ENCODE peak calls at places on chromosomes 5 and 9, in ten cellular contexts. One of them, this sample, is unnamed.

GRCh38 chr9:95349109-95350038 is 31.9 kb upstream of the FANCC start:
- DNase-seq in tibial nerve: no peak
- DNase-seq in K562: no peak
- DNase-seq in transverse colon: no peak
- DNase-seq in A549: no peak
- DNase-seq in stomach: no peak
- DNase-seq in upper lobe of left lung: no peak
- DNase-seq in ovary: no peak
- DNase-seq in H1: no peak
- DNase-seq in sigmoid colon: no peak
- DNase-seq in this sample: peak; percentile 82

GRCh38 chr5:173868096-173868879 is 19.9 kb upstream of the CPEB4 start:
- DNase-seq in tibial nerve: no peak
- DNase-seq in K562: no peak
- DNase-seq in transverse colon: no peak
- DNase-seq in A549: no peak
- DNase-seq in stomach: peak; percentile 77
- DNase-seq in upper lobe of left lung: peak; percentile 56
- DNase-seq in ovary: no peak
- DNase-seq in H1: peak; percentile 17
- DNase-seq in sigmoid colon: no peak
- DNase-seq in this sample: no peak

GRCh38 chr5:1729641-1730486 is 69.8 kb downstream of the MRPL36 start:
- DNase-seq in tibial nerve: no peak
- DNase-seq in K562: no peak
- DNase-seq in transverse colon: no peak
- DNase-seq in A549: no peak
- DNase-seq in stomach: peak; percentile 17
- DNase-seq in upper lobe of left lung: peak; percentile 13
- DNase-seq in ovary: no peak
- DNase-seq in H1: no peak
- DNase-seq in sigmoid colon: peak; percentile 48
- DNase-seq in this sample: no peak

GRCh38 chr5:136811551-136811950 is 446.2 kb upstream of the TRPC7 start:
- DNase-seq in tibial nerve: no peak
- DNase-seq in K562: no peak
- DNase-seq in transverse colon: no peak
- DNase-seq in A549: no peak
- DNase-seq in stomach: no peak
- DNase-seq in upper lobe of left lung: no peak
- DNase-seq in ovary: no peak
- DNase-seq in H1: no peak
- DNase-seq in sigmoid colon: no peak
- DNase-seq in this sample: no peak

GRCh38 chr9:103037508-103038477 is 42.7 kb downstream of the CYLC2 start:
- DNase-seq in tibial nerve: no peak
- DNase-seq in K562: no peak
- DNase-seq in transverse colon: no peak
- DNase-seq in A549: no peak
- DNase-seq in stomach: no peak
- DNase-seq in upper lobe of left lung: no peak
- DNase-seq in ovary: no peak
- DNase-seq in H1: no peak
- DNase-seq in sigmoid colon: no peak
- DNase-seq in this sample: no peak

GRCh38 chr5:51832934-51833470 is 449.8 kb downstream of the ISL1 start:
- DNase-seq in tibial nerve: no peak
- DNase-seq in K562: no peak
- DNase-seq in transverse colon: no peak
- DNase-seq in A549: no peak
- DNase-seq in stomach: no peak
- DNase-seq in upper lobe of left lung: no peak
- DNase-seq in ovary: no peak
- DNase-seq in H1: no peak
- DNase-seq in sigmoid colon: no peak
- DNase-seq in this sample: no peak

GRCh38 chr9:92425578-92425977 is 1.3 kb upstream of the OMD start:
- DNase-seq in tibial nerve: no peak
- DNase-seq in K562: no peak
- DNase-seq in transverse colon: no peak
- DNase-seq in A549: no peak
- DNase-seq in stomach: no peak
- DNase-seq in upper lobe of left lung: no peak
- DNase-seq in ovary: no peak
- DNase-seq in H1: no peak
- DNase-seq in sigmoid colon: no peak
- DNase-seq in this sample: no peak

GRCh38 chr5:23994581-23995370 is 487.4 kb downstream of the PRDM9 start:
- DNase-seq in tibial nerve: no peak
- DNase-seq in K562: no peak
- DNase-seq in transverse colon: no peak
- DNase-seq in A549: no peak
- DNase-seq in stomach: no peak
- DNase-seq in upper lobe of left lung: no peak
- DNase-seq in ovary: no peak
- DNase-seq in H1: no peak
- DNase-seq in sigmoid colon: no peak
- DNase-seq in this sample: no peak

GRCh38 chr5:95068303-95068702 is 216.6 kb downstream of the MCTP1 start:
- DNase-seq in tibial nerve: no peak
- DNase-seq in K562: no peak
- DNase-seq in transverse colon: no peak
- DNase-seq in A549: no peak
- DNase-seq in stomach: no peak
- DNase-seq in upper lobe of left lung: no peak
- DNase-seq in ovary: no peak
- DNase-seq in H1: no peak
- DNase-seq in sigmoid colon: no peak
- DNase-seq in this sample: no peak

GRCh38 chr5:946720-947625 is 54.3 kb downstream of the TRIP13 start:
- DNase-seq in tibial nerve: no peak
- DNase-seq in K562: no peak
- DNase-seq in transverse colon: no peak
- DNase-seq in A549: no peak
- DNase-seq in stomach: no peak
- DNase-seq in upper lobe of left lung: no peak
- DNase-seq in ovary: no peak
- DNase-seq in H1: no peak
- DNase-seq in sigmoid colon: no peak
- DNase-seq in this sample: no peak

GRCh38 chr9:99167120-99167519 is 54.6 kb downstream of the ALG2 start:
- DNase-seq in tibial nerve: no peak
- DNase-seq in K562: peak; percentile 49
- DNase-seq in transverse colon: no peak
- DNase-seq in A549: no peak
- DNase-seq in stomach: no peak
- DNase-seq in upper lobe of left lung: no peak
- DNase-seq in ovary: no peak
- DNase-seq in H1: no peak
- DNase-seq in sigmoid colon: no peak
- DNase-seq in this sample: no peak

GRCh38 chr9:120416816-120417427 is 163.0 kb downstream of the CDK5RAP2 start:
- DNase-seq in tibial nerve: no peak
- DNase-seq in K562: no peak
- DNase-seq in transverse colon: no peak
- DNase-seq in A549: no peak
- DNase-seq in stomach: no peak
- DNase-seq in upper lobe of left lung: no peak
- DNase-seq in ovary: no peak
- DNase-seq in H1: no peak
- DNase-seq in sigmoid colon: no peak
- DNase-seq in this sample: no peak

GRCh38 chr5:160347453-160347852 is 23.0 kb downstream of the C1QTNF2 start:
- DNase-seq in tibial nerve: no peak
- DNase-seq in K562: no peak
- DNase-seq in transverse colon: no peak
- DNase-seq in A549: no peak
- DNase-seq in stomach: no peak
- DNase-seq in upper lobe of left lung: no peak
- DNase-seq in ovary: no peak
- DNase-seq in H1: no peak
- DNase-seq in sigmoid colon: peak; percentile 49
- DNase-seq in this sample: no peak
- TF ChIP-seq EP300 in tibial nerve: no peak
- TF ChIP-seq EP300 in K562: no peak
- TF ChIP-seq EP300 in transverse colon: no peak
- TF ChIP-seq EP300 in A549: no peak
- TF ChIP-seq EP300 in stomach: no peak
- TF ChIP-seq EP300 in upper lobe of left lung: no peak
- TF ChIP-seq EP300 in ovary: no peak
- TF ChIP-seq EP300 in H1: no peak
- TF ChIP-seq EP300 in sigmoid colon: no peak
- TF ChIP-seq EP300 in this sample: no peak

GRCh38 chr5:33808699-33809098 is 83.1 kb downstream of the ADAMTS12 start:
- DNase-seq in tibial nerve: no peak
- DNase-seq in K562: no peak
- DNase-seq in transverse colon: no peak
- DNase-seq in A549: no peak
- DNase-seq in stomach: no peak
- DNase-seq in upper lobe of left lung: no peak
- DNase-seq in ovary: no peak
- DNase-seq in H1: no peak
- DNase-seq in sigmoid colon: no peak
- DNase-seq in this sample: no peak
- H3K27ac ChIP-seq in tibial nerve: no peak overlapping the region
- H3K27ac ChIP-seq in K562: no peak overlapping the region
- H3K27ac ChIP-seq in transverse colon: no peak overlapping the region
- H3K27ac ChIP-seq in A549: no peak overlapping the region
- H3K27ac ChIP-seq in stomach: no peak overlapping the region
- H3K27ac ChIP-seq in upper lobe of left lung: no peak overlapping the region
- H3K27ac ChIP-seq in ovary: no peak overlapping the region
- H3K27ac ChIP-seq in H1: no peak overlapping the region
- H3K27ac ChIP-seq in sigmoid colon: no peak overlapping the region
- H3K27ac ChIP-seq in this sample: no peak overlapping the region

GRCh38 chr5:179416906-179417470 is 71.7 kb upstream of the ADAMTS2 start:
- DNase-seq in tibial nerve: no peak
- DNase-seq in K562: no peak
- DNase-seq in transverse colon: no peak
- DNase-seq in A549: no peak
- DNase-seq in stomach: no peak
- DNase-seq in upper lobe of left lung: no peak
- DNase-seq in ovary: no peak
- DNase-seq in H1: no peak
- DNase-seq in sigmoid colon: peak; percentile 34
- DNase-seq in this sample: no peak
- TF ChIP-seq EP300 in tibial nerve: no peak
- TF ChIP-seq EP300 in K562: no peak
- TF ChIP-seq EP300 in transverse colon: no peak
- TF ChIP-seq EP300 in A549: no peak
- TF ChIP-seq EP300 in stomach: no peak
- TF ChIP-seq EP300 in upper lobe of left lung: no peak
- TF ChIP-seq EP300 in ovary: no peak
- TF ChIP-seq EP300 in H1: no peak
- TF ChIP-seq EP300 in sigmoid colon: no peak
- TF ChIP-seq EP300 in this sample: no peak

DNA sequence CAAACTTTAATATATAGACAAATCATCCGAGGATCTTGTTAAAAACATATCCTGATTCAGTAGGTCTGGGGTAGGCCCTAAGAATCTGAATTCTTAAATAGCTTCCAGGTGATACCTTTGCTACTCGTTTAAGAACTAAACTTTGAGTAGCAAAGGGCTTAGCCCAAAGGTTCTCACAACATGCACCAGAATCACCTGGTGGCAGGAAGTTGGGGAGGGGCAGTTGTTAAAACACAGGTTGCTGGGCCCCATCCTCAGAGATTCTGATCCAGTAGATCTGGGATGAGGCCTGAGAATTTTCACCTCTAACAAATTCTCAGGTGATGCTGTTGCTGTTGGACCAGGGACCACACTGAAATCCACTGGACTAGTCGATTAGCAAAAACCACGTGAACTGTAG is 20.0 kb upstream of the RGMB start:
- DNase-seq in tibial nerve: no peak
- DNase-seq in K562: no peak
- DNase-seq in transverse colon: no peak
- DNase-seq in A549: no peak
- DNase-seq in stomach: no peak
- DNase-seq in upper lobe of left lung: no peak
- DNase-seq in ovary: no peak
- DNase-seq in H1: no peak
- DNase-seq in sigmoid colon: no peak
- DNase-seq in this sample: no peak
- H3K27ac ChIP-seq in tibial nerve: no peak overlapping the region
- H3K27ac ChIP-seq in K562: no peak overlapping the region
- H3K27ac ChIP-seq in transverse colon: no peak overlapping the region
- H3K27ac ChIP-seq in A549: no peak overlapping the region
- H3K27ac ChIP-seq in stomach: no peak overlapping the region
- H3K27ac ChIP-seq in upper lobe of left lung: no peak overlapping the region
- H3K27ac ChIP-seq in ovary: no peak overlapping the region
- H3K27ac ChIP-seq in H1: no peak overlapping the region
- H3K27ac ChIP-seq in sigmoid colon: no peak overlapping the region
- H3K27ac ChIP-seq in this sample: no peak overlapping the region

DNA sequence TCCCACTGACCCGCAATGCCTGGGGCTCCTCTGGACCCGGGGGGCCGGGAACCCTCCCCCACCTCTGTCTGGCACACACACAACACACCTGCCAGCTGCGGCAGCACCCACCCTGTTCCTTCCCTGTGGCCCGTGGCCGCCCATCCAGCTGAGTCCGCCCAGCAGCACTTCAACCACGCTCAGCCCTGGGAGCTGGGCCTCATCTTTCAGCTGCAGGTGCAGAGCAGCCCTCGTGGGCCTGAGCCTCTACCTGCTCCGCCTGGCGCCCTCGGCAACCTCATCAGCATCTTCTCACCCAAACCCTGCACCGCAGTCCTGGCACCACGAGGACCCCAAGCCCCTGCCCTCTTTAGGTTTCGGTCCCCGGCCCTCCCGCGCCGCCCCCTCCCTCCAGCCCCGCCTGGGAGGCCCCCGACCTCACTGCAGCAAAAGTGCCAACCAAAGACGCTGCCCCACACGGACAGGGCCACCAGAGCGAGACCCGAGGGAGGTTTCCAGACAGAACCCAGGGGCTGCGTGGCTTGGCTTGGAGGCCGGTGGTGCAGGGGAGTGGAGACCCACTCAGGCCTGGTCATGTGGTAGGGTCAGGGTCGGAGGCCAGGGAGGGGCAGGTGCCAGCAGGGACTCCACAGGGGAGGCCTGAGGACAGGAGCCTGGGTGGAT is 39.4 kb downstream of the EXD3 start:
- DNase-seq in tibial nerve: no peak
- DNase-seq in K562: no peak
- DNase-seq in transverse colon: no peak
- DNase-seq in A549: no peak
- DNase-seq in stomach: no peak
- DNase-seq in upper lobe of left lung: peak; percentile 15
- DNase-seq in ovary: peak; percentile 19
- DNase-seq in H1: no peak
- DNase-seq in sigmoid colon: peak; percentile 57
- DNase-seq in this sample: no peak
- TF ChIP-seq EP300 in tibial nerve: no peak
- TF ChIP-seq EP300 in K562: no peak
- TF ChIP-seq EP300 in transverse colon: no peak
- TF ChIP-seq EP300 in A549: no peak
- TF ChIP-seq EP300 in stomach: no peak
- TF ChIP-seq EP300 in upper lobe of left lung: no peak
- TF ChIP-seq EP300 in ovary: no peak
- TF ChIP-seq EP300 in H1: no peak
- TF ChIP-seq EP300 in sigmoid colon: no peak
- TF ChIP-seq EP300 in this sample: no peak

DNA sequence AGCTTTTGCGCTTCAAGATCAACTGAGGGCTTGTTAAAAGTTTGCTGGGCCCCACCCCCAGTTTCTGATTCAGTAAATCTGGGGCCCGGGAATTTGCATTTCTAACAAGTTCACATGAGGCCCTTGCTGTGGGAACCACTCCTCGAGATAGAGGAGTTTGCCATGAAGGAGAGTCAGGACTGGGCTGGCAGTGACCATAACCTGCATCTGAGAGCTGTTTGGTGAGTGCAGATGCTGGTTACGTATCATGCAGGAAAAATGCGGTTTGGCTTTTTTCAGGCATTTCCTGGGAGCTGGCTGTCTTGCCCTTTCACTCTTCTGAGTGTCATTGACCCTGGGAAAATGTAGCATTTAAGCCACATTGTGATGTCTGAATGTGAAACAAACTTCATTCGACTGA is 9.4 kb upstream of the ANGPTL2 start:
- DNase-seq in tibial nerve: no peak
- DNase-seq in K562: no peak
- DNase-seq in transverse colon: no peak
- DNase-seq in A549: no peak
- DNase-seq in stomach: peak; percentile 4
- DNase-seq in upper lobe of left lung: no peak
- DNase-seq in ovary: peak; percentile 15
- DNase-seq in H1: no peak
- DNase-seq in sigmoid colon: peak; percentile 58
- DNase-seq in this sample: no peak
- H3K27ac ChIP-seq in tibial nerve: peak overlapping the region; percentile 60
- H3K27ac ChIP-seq in K562: no peak overlapping the region
- H3K27ac ChIP-seq in transverse colon: peak overlapping the region; percentile 80
- H3K27ac ChIP-seq in A549: no peak overlapping the region
- H3K27ac ChIP-seq in stomach: peak overlapping the region; percentile 68
- H3K27ac ChIP-seq in upper lobe of left lung: peak overlapping the region; percentile 29
- H3K27ac ChIP-seq in ovary: no peak overlapping the region
- H3K27ac ChIP-seq in H1: no peak overlapping the region
- H3K27ac ChIP-seq in sigmoid colon: peak overlapping the region; percentile 83
- H3K27ac ChIP-seq in this sample: peak overlapping the region; percentile 86